ENCODE peak calls at places on chromosomes 5 and 9, in four cellular contexts. One of them, this sample, is unnamed. For H3K4me1, the result is how much of the 10 kb centered on the place peaks cover.

GRCh38 chr9:6096821-6097220 is 81.4 kb upstream of the RANBP6 start:
- DNase-seq in GM23248: peak
- DNase-seq in GM23338: no peak
- DNase-seq in hepatocyte: no peak
- DNase-seq in this sample: no peak

GRCh38 chr9:112037281-112038016 is 137.6 kb downstream of the SUSD1 start:
- DNase-seq in GM23248: peak
- DNase-seq in GM23338: no peak
- DNase-seq in hepatocyte: no peak
- DNase-seq in this sample: peak

GRCh38 chr5:176519810-176520720 is 17.1 kb downstream of the RNF44 start:
- DNase-seq in GM23338: peak
- DNase-seq in GM23248: no peak
- DNase-seq in hepatocyte: no peak
- DNase-seq in this sample: no peak

GRCh38 chr9:131622536-131622935 is 77.2 kb downstream of the PRRT1B start:
- DNase-seq in GM23338: no peak
- DNase-seq in GM23248: no peak
- DNase-seq in hepatocyte: no peak
- DNase-seq in this sample: no peak

GRCh38 chr9:96680812-96681499 is 25.8 kb upstream of the PRXL2C start:
- DNase-seq in GM23248: no peak
- DNase-seq in hepatocyte: no peak
- DNase-seq in GM23338: no peak
- DNase-seq in this sample: no peak

GRCh38 chr5:172179032-172179989 is 8.7 kb downstream of the STK10 start:
- DNase-seq in hepatocyte: no peak
- DNase-seq in GM23248: no peak
- DNase-seq in GM23338: peak
- DNase-seq in this sample: no peak

GRCh38 chr5:17269201-17269600 is 51.8 kb downstream of the BASP1 start:
- DNase-seq in GM23248: no peak
- DNase-seq in hepatocyte: no peak
- DNase-seq in GM23338: no peak
- DNase-seq in this sample: no peak

GRCh38 chr5:116075117-116075910 is 9.5 kb upstream of the COMMD10 start:
- DNase-seq in hepatocyte: no peak
- DNase-seq in GM23338: no peak
- DNase-seq in GM23248: no peak
- DNase-seq in this sample: no peak

GRCh38 chr5:135133181-135133580 is 99.2 kb upstream of the PITX1 start:
- DNase-seq in GM23248: no peak
- DNase-seq in GM23338: no peak
- DNase-seq in hepatocyte: no peak
- DNase-seq in this sample: no peak

GRCh38 chr9:69746859-69747560 is 12.8 kb downstream of the PTAR1 start:
- DNase-seq in GM23338: no peak
- DNase-seq in GM23248: no peak
- DNase-seq in hepatocyte: no peak
- DNase-seq in this sample: no peak

GRCh38 chr9:35476596-35476995 is 13.3 kb upstream of the RUSC2 start:
- DNase-seq in GM23338: peak
- DNase-seq in hepatocyte: no peak
- DNase-seq in GM23248: no peak
- DNase-seq in this sample: no peak

GRCh38 chr5:39283231-39283818 is 64.0 kb upstream of the FYB1 start:
- DNase-seq in hepatocyte: peak
- DNase-seq in GM23338: peak
- DNase-seq in GM23248: peak
- DNase-seq in this sample: peak

GRCh38 chr9:110156902-110157301 is 51.1 kb downstream of the C9orf152 start:
- DNase-seq in GM23338: no peak
- DNase-seq in GM23248: peak
- DNase-seq in hepatocyte: no peak
- DNase-seq in this sample: no peak

GRCh38 chr9:99922711-99923030 is 16.2 kb downstream of the STX17 start:
- DNase-seq in hepatocyte: no peak
- DNase-seq in GM23338: no peak
- DNase-seq in GM23248: no peak
- DNase-seq in this sample: no peak

GRCh38 chr9:119273984-119274665 is 95.1 kb downstream of the BRINP1 start:
- DNase-seq in GM23248: peak
- DNase-seq in hepatocyte: no peak
- DNase-seq in GM23338: no peak
- DNase-seq in this sample: no peak

GRCh38 chr5:148976569-148977321 is 86.1 kb downstream of the SH3TC2 start:
- DNase-seq in GM23338: peak
- DNase-seq in GM23248: peak
- DNase-seq in hepatocyte: no peak
- DNase-seq in this sample: peak

GRCh38 chr9:126666155-126666803 is 52.6 kb downstream of the LMX1B start:
- DNase-seq in hepatocyte: no peak
- DNase-seq in GM23338: no peak
- DNase-seq in GM23248: no peak
- DNase-seq in this sample: peak

GRCh38 chr9:114315723-114316363 is 7.1 kb upstream of the ORM1 start:
- DNase-seq in hepatocyte: no peak
- DNase-seq in GM23338: no peak
- DNase-seq in GM23248: no peak
- DNase-seq in this sample: no peak

GRCh38 chr9:122029898-122030297 is 63.2 kb downstream of the TTLL11 start:
- DNase-seq in GM23338: no peak
- DNase-seq in GM23248: peak
- DNase-seq in hepatocyte: no peak
- DNase-seq in this sample: no peak

GRCh38 chr9:83062653-83063527 is at the start of gene RASEF:
- DNase-seq in hepatocyte: peak
- DNase-seq in GM23248: peak
- DNase-seq in GM23338: peak
- DNase-seq in this sample: peak

GRCh38 chr9:115262477-115262876 is 144.5 kb upstream of the TNC start:
- DNase-seq in hepatocyte: peak
- DNase-seq in GM23338: no peak
- DNase-seq in GM23248: peak
- DNase-seq in this sample: no peak

GRCh38 chr9:132798817-132799790 is 79.0 kb downstream of the AK8 start:
- DNase-seq in GM23338: peak
- DNase-seq in GM23248: no peak
- DNase-seq in hepatocyte: peak
- DNase-seq in this sample: no peak

GRCh38 chr9:137688725-137689124 is 69.9 kb downstream of the EHMT1 start:
- DNase-seq in GM23248: no peak
- DNase-seq in hepatocyte: no peak
- DNase-seq in GM23338: no peak
- DNase-seq in this sample: no peak

GRCh38 chr5:91280942-91281269 is 102.2 kb downstream of the ARRDC3 start:
- DNase-seq in GM23338: no peak
- DNase-seq in hepatocyte: no peak
- DNase-seq in GM23248: no peak
- DNase-seq in this sample: no peak

GRCh38 chr5:180114304-180115003 is 42.9 kb upstream of the RNF130 start:
- DNase-seq in GM23338: no peak
- DNase-seq in hepatocyte: no peak
- DNase-seq in GM23248: no peak
- DNase-seq in this sample: no peak

GRCh38 chr5:131792900-131793299 is 3.9 kb downstream of the FNIP1 start:
- DNase-seq in GM23338: no peak
- DNase-seq in GM23248: peak
- DNase-seq in hepatocyte: no peak
- DNase-seq in this sample: no peak

GRCh38 chr5:92518318-92518913 is 1062.6 kb downstream of the NR2F1-AS1 start:
- DNase-seq in hepatocyte: peak
- DNase-seq in GM23248: peak
- DNase-seq in GM23338: peak
- DNase-seq in this sample: peak

GRCh38 chr5:180069589-180070247 is 1.8 kb downstream of the RNF130 start:
- DNase-seq in hepatocyte: no peak
- DNase-seq in GM23338: no peak
- DNase-seq in GM23248: no peak
- DNase-seq in this sample: peak

GRCh38 chr5:179805070-179805528 is 1.6 kb downstream of the MGAT4B start:
- DNase-seq in GM23338: no peak
- DNase-seq in hepatocyte: peak
- DNase-seq in GM23248: no peak
- DNase-seq in this sample: no peak

GRCh38 chr9:110626109-110626829 is 42.3 kb upstream of the MUSK start:
- DNase-seq in hepatocyte: no peak
- DNase-seq in GM23338: peak
- DNase-seq in GM23248: peak
- DNase-seq in this sample: no peak

GRCh38 chr5:6721442-6721841 is 8.2 kb downstream of the TENT4A start:
- DNase-seq in GM23338: no peak
- DNase-seq in GM23248: peak
- DNase-seq in hepatocyte: no peak
- DNase-seq in this sample: no peak

GRCh38 chr9:123933801-123934200 is 3.9 kb upstream of the DENND1A start:
- DNase-seq in GM23248: no peak
- DNase-seq in hepatocyte: no peak
- DNase-seq in GM23338: no peak
- DNase-seq in this sample: no peak

GRCh38 chr9:137417161-137418021 is 5.6 kb downstream of the EXD3 start:
- DNase-seq in GM23248: no peak
- DNase-seq in GM23338: peak
- DNase-seq in hepatocyte: no peak
- DNase-seq in this sample: no peak

GRCh38 chr5:125006011-125006685 is 259.7 kb upstream of the ZNF608 start:
- DNase-seq in GM23248: no peak
- DNase-seq in GM23338: peak
- DNase-seq in hepatocyte: no peak
- DNase-seq in this sample: peak

GRCh38 chr5:174336479-174336878 is 291.0 kb downstream of the NSG2 start:
- DNase-seq in GM23338: no peak
- DNase-seq in hepatocyte: no peak
- DNase-seq in GM23248: no peak
- DNase-seq in this sample: no peak

GRCh38 chr9:17636359-17636758 is 57.5 kb downstream of the SH3GL2 start:
- DNase-seq in hepatocyte: no peak
- DNase-seq in GM23248: no peak
- DNase-seq in GM23338: no peak
- DNase-seq in this sample: no peak
- H3K4me1 ChIP-seq in hepatocyte: under half
- H3K4me1 ChIP-seq in GM23248: under half
- H3K4me1 ChIP-seq in GM23338: under half
- H3K4me1 ChIP-seq in this sample: under half

DNA sequence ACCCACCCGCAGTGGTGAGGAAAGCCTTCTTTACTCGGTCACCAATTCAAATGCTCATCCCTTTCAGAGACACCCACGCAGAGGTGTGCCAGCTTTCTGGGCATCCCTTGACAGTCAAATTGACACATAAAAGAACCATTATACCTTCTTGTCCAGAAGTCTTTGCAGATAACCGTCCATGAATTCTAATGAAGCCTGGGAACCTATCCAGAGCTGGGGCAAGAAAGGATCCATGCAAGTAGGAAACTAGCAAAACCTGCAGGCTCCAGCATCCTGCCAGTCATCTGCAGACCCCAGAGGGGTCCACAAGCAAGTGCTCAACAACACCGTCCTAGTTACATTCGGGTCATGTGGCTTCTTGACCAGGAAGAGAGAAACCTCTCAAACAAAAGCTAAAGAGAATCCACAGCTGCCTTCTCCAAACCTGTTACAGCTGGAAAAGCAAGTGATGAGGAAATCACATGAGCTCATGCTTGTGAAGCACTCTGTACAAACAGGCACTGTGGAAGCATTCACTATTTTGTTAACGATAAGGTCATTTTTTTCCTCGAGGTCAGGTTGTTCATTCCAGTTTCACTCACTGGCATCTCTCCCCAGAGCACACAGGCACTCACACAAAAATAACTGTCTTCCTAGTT is 80.2 kb upstream of the DMRT1 start:
- DNase-seq in GM23248: peak
- DNase-seq in GM23338: no peak
- DNase-seq in hepatocyte: peak
- DNase-seq in this sample: no peak
- H3K27ac ChIP-seq in GM23248: no peak
- H3K27ac ChIP-seq in GM23338: no peak
- H3K27ac ChIP-seq in hepatocyte: peak
- H3K27ac ChIP-seq in this sample: no peak

GRCh38 chr9:22124263-22125011 is 115.3 kb upstream of the CDKN2B start:
- DNase-seq in GM23248: no peak
- DNase-seq in hepatocyte: peak
- DNase-seq in GM23338: no peak
- DNase-seq in this sample: no peak
- TF ChIP-seq EZH2phosphoT487 in GM23248: no peak
- TF ChIP-seq EZH2phosphoT487 in hepatocyte: no peak
- TF ChIP-seq EZH2phosphoT487 in GM23338: no peak
- TF ChIP-seq EZH2phosphoT487 in this sample: no peak

DNA sequence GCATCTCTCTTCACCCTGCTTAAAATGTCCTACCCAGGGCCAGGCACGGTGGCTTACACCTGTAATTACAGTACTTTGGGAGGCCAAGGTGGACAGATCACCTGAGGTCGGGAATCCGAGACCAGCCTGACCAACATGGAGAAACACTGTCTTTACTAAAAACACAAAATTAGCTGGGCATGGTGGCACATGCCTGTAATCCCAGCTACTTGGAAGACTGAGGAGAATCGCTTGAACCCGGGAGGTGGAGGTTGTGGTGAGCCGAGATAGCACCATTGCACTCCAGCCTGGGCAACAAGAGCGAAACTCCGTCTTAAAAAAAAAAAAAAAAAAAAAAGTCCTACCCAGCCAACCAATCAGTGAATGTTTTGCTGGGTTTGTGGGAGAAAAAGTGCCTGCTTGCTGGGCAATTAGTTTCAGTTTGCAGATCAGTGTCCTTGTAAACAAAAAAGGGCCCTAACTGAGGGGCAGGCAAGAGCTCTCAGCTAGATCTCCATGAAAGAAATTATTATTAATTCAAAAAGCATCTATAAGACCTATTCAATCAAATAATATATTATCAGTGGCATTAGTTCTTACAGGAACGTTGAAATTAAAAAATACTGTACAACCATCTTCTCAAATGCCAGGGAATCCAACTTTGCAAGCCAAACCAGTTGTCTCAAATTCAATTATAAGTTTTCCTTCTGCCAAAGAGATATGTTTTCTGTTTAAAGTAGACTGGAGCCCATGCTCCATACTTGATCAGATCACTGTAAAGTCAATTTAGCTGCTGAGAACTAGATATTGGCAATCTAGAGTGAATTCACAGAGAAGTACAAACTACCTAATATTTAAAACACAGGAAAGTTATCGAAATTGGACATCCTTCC is 3.9 kb downstream of the MEGF9 start:
- DNase-seq in hepatocyte: no peak
- DNase-seq in GM23338: peak
- DNase-seq in GM23248: peak
- DNase-seq in this sample: peak
- H3K4me1 ChIP-seq in hepatocyte: under half
- H3K4me1 ChIP-seq in GM23338: under half
- H3K4me1 ChIP-seq in GM23248: under half
- H3K4me1 ChIP-seq in this sample: under half

This sample was measured in neural progenitor cell.